ENCODE peak calls at places on chromosomes 3 and 15, in six cellular contexts. F, A, E, X, W and Z are unnamed samples.

GRCh38 chr15:32794973-32795372 is 77.2 kb downstream of the GREM1 start:
- DNase-seq in F (no peak), A (no peak), E (no peak), X (no peak), W (no peak), Z (no peak)

GRCh38 chr3:137854498-137855285 is 90.6 kb downstream of the SOX14 start:
- DNase-seq in F (no peak), A (no peak), E (no peak), X (no peak), W (no peak), Z (no peak)

GRCh38 chr3:179036226-179036625 is 35.4 kb downstream of the ZMAT3 start:
- DNase-seq in F (peak; percentile 30), A (no peak), E (no peak), X (no peak), W (no peak), Z (peak; percentile 68)

GRCh38 chr3:53495091-53495517 is 693 bp downstream of the CACNA1D start:
- DNase-seq in F (no peak), A (no peak), E (no peak), X (no peak), W (no peak), Z (no peak)

GRCh38 chr3:57030711-57031110 is 29.8 kb upstream of the SPATA12 start:
- DNase-seq in F (no peak), A (no peak), E (no peak), X (no peak), W (no peak), Z (no peak)

GRCh38 chr3:179071161-179071568 is 444 bp downstream of the ZMAT3 start:
- DNase-seq in F (peak; percentile 52), A (no peak), E (peak; percentile 59), X (peak; percentile 27), W (no peak), Z (peak; percentile 82)

GRCh38 chr3:121598564-121598963 is 5.4 kb downstream of the FBXO40 start:
- DNase-seq in F (no peak), A (no peak), E (no peak), X (no peak), W (no peak), Z (no peak)

GRCh38 chr15:90681056-90681455 is 36.1 kb upstream of the BLM start:
- DNase-seq in F (no peak), A (no peak), E (no peak), X (no peak), W (no peak), Z (no peak)

GRCh38 chr3:129793356-129793755 is 100.2 kb downstream of the TMCC1 start:
- DNase-seq in F (no peak), A (no peak), E (no peak), X (no peak), W (no peak), Z (peak; percentile 77)

GRCh38 chr3:58577269-58577821 is at the start of gene FAM107A:
- DNase-seq in F (peak; percentile 60), A (no peak), E (peak; percentile 19), X (peak; percentile 76), W (peak; percentile 57), Z (no peak)

GRCh38 chr3:114213669-114214541 is 23.5 kb downstream of the ZNF80 start:
- DNase-seq in F (peak; percentile 56), A (no peak), E (no peak), X (no peak), W (peak; percentile 20), Z (peak; percentile 26)

GRCh38 chr15:70701891-70702568 is 61.3 kb downstream of the UACA start:
- DNase-seq in F (no peak), A (no peak), E (no peak), X (no peak), W (no peak), Z (peak; percentile 49)

GRCh38 chr15:53872410-53872809 is 105.8 kb upstream of the UNC13C start:
- DNase-seq in F (no peak), A (no peak), E (no peak), X (no peak), W (no peak), Z (peak; percentile 59)

GRCh38 chr3:54228806-54229205 is 106.5 kb downstream of the CACNA2D3 start:
- DNase-seq in F (no peak), A (no peak), E (no peak), X (no peak), W (no peak), Z (no peak)

GRCh38 chr15:71219101-71219500 is 103.8 kb downstream of the THSD4 start:
- DNase-seq in F (no peak), A (no peak), E (no peak), X (no peak), W (no peak), Z (no peak)

GRCh38 chr3:129313983-129314756 is 35.5 kb downstream of the HMCES start:
- DNase-seq in F (peak; percentile 56), A (no peak), E (no peak), X (no peak), W (peak; percentile 34), Z (peak; percentile 75)

GRCh38 chr3:39990532-39990931 is 181.1 kb downstream of the MYRIP start:
- DNase-seq in F (peak; percentile 7), A (no peak), E (no peak), X (no peak), W (no peak), Z (peak; percentile 62)

GRCh38 chr3:16884084-16884747 is 539 bp upstream of the PLCL2 start:
- DNase-seq in F (peak; percentile 75), A (no peak), E (no peak), X (peak; percentile 85), W (no peak), Z (no peak)

GRCh38 chr3:25581335-25581734 is 83.4 kb downstream of the TOP2B start:
- DNase-seq in F (no peak), A (no peak), E (no peak), X (no peak), W (no peak), Z (no peak)

GRCh38 chr3:33364531-33365128 is 75.6 kb downstream of the UBP1 start:
- DNase-seq in F (peak; percentile 15), A (no peak), E (no peak), X (no peak), W (no peak), Z (no peak)